ENCODE peak calls at places on chromosomes 6 and 20, in eight cellular contexts. O, X, I, J, H, V, R and Y are unnamed samples.

GRCh38 chr6:151808331-151809241 is 1.1 kb downstream of the ESR1 start:
- DNase-seq in R (no peak), X (no peak), I (peak), V (peak), O (no peak), H (peak), J (no peak), Y (no peak)

GRCh38 chr6:163405412-163406309 is 8.9 kb upstream of the QKI start:
- DNase-seq in I (peak), V (peak), O (no peak), R (no peak), H (no peak), J (no peak), X (no peak), Y (peak)

GRCh38 chr6:46964716-46965519 is 43.2 kb upstream of the ADGRF5 start:
- DNase-seq in I (no peak), R (no peak), O (no peak), H (no peak), V (no peak), J (no peak), X (no peak), Y (no peak)

GRCh38 chr6:47098570-47098993 is 56.5 kb upstream of the ADGRF1 start:
- DNase-seq in I (no peak), J (no peak), R (no peak), O (no peak), V (no peak), H (no peak), X (no peak), Y (no peak)

GRCh38 chr6:87319271-87319987 is 3.0 kb upstream of the SMIM8 start:
- DNase-seq in R (no peak), I (no peak), H (no peak), X (no peak), O (no peak), V (no peak), J (no peak), Y (no peak)

GRCh38 chr20:37711987-37712961 is 18.4 kb downstream of the CTNNBL1 start:
- DNase-seq in O (no peak), J (no peak), I (no peak), V (no peak), X (no peak), H (no peak), R (no peak), Y (no peak)

GRCh38 chr20:50200482-50201104 is 10.0 kb downstream of the CEBPB start:
- DNase-seq in I (no peak), V (no peak), O (no peak), J (no peak), X (no peak), R (no peak), H (no peak), Y (no peak)

GRCh38 chr20:8756410-8756809 is 312.5 kb upstream of the PLCB4 start:
- DNase-seq in R (no peak), O (peak), V (no peak), I (no peak), H (no peak), X (no peak), J (no peak), Y (no peak)

GRCh38 chr6:45155341-45155894 is 172.7 kb upstream of the RUNX2 start:
- DNase-seq in I (no peak), O (no peak), H (no peak), J (no peak), R (no peak), V (no peak), X (no peak), Y (no peak)